ENCODE peak calls at places on chromosomes 4 and X, in four cellular contexts. One of them, this sample, is unnamed.

GRCh38 chrX:133415276-133416105 is at the start of gene GPC4:
- DNase-seq in ELR: no peak
- DNase-seq in C1 segment of cervical spinal cord: no peak
- DNase-seq in fibroblast of lung: peak
- DNase-seq in this sample: peak

GRCh38 chr4:82372874-82373815 is 646 bp downstream of the HNRNPD start:
- DNase-seq in C1 segment of cervical spinal cord: peak
- DNase-seq in fibroblast of lung: peak
- DNase-seq in ELR: peak
- DNase-seq in this sample: peak

GRCh38 chrX:132631579-132632232 is 142.9 kb upstream of the MBNL3 start:
- DNase-seq in fibroblast of lung: peak
- DNase-seq in ELR: peak
- DNase-seq in C1 segment of cervical spinal cord: no peak
- DNase-seq in this sample: no peak

GRCh38 chr4:82371398-82371972 is 2.3 kb downstream of the HNRNPD start:
- DNase-seq in ELR: peak
- DNase-seq in fibroblast of lung: no peak
- DNase-seq in C1 segment of cervical spinal cord: no peak
- DNase-seq in this sample: no peak

GRCh38 chr4:151700566-151701316 is 60.1 kb downstream of the GATB start:
- DNase-seq in fibroblast of lung: no peak
- DNase-seq in C1 segment of cervical spinal cord: no peak
- DNase-seq in ELR: no peak
- DNase-seq in this sample: no peak

GRCh38 chr4:77344001-77344400 is 187.0 kb downstream of the CCNG2 start:
- DNase-seq in ELR: no peak
- DNase-seq in C1 segment of cervical spinal cord: no peak
- DNase-seq in fibroblast of lung: no peak
- DNase-seq in this sample: no peak

GRCh38 chrX:52277666-52278065 is 91.2 kb upstream of the XAGE2 start:
- DNase-seq in ELR: no peak
- DNase-seq in C1 segment of cervical spinal cord: no peak
- DNase-seq in fibroblast of lung: no peak
- DNase-seq in this sample: no peak

GRCh38 chrX:39805022-39805421 is 292.7 kb downstream of the BCOR start:
- DNase-seq in fibroblast of lung: no peak
- DNase-seq in C1 segment of cervical spinal cord: no peak
- DNase-seq in ELR: no peak
- DNase-seq in this sample: no peak

GRCh38 chr4:145530189-145530588 is 48.5 kb downstream of the SMAD1 start:
- DNase-seq in ELR: no peak
- DNase-seq in C1 segment of cervical spinal cord: no peak
- DNase-seq in fibroblast of lung: no peak
- DNase-seq in this sample: no peak

GRCh38 chrX:149948001-149948400 is 9.7 kb upstream of the EOLA2 start:
- DNase-seq in ELR: no peak
- DNase-seq in fibroblast of lung: no peak
- DNase-seq in C1 segment of cervical spinal cord: no peak
- DNase-seq in this sample: no peak

GRCh38 chr4:76758996-76759395 is 138.9 kb downstream of the SOWAHB start:
- DNase-seq in C1 segment of cervical spinal cord: no peak
- DNase-seq in ELR: peak
- DNase-seq in fibroblast of lung: peak
- DNase-seq in this sample: no peak

GRCh38 chrX:150239946-150240642 is 123.0 kb upstream of the MAMLD1 start:
- DNase-seq in C1 segment of cervical spinal cord: no peak
- DNase-seq in fibroblast of lung: no peak
- DNase-seq in ELR: no peak
- DNase-seq in this sample: no peak

GRCh38 chr4:41792166-41792565 is 43.6 kb upstream of the PHOX2B start:
- DNase-seq in C1 segment of cervical spinal cord: no peak
- DNase-seq in ELR: no peak
- DNase-seq in fibroblast of lung: no peak
- DNase-seq in this sample: no peak

GRCh38 chrX:31500920-31501319 is 429.1 kb upstream of the FTHL17 start:
- DNase-seq in C1 segment of cervical spinal cord: no peak
- DNase-seq in fibroblast of lung: peak
- DNase-seq in ELR: peak
- DNase-seq in this sample: no peak

GRCh38 chrX:45261005-45261404 is 60.3 kb upstream of the DIPK2B start:
- DNase-seq in C1 segment of cervical spinal cord: no peak
- DNase-seq in fibroblast of lung: no peak
- DNase-seq in ELR: no peak
- DNase-seq in this sample: no peak

GRCh38 chrX:49155243-49155899 is 7.2 kb upstream of the MAGIX start:
- DNase-seq in C1 segment of cervical spinal cord: no peak
- DNase-seq in fibroblast of lung: peak
- DNase-seq in ELR: peak
- DNase-seq in this sample: peak

GRCh38 chrX:130916636-130917422 is 13.8 kb upstream of the ENOX2 start:
- DNase-seq in ELR: peak
- DNase-seq in C1 segment of cervical spinal cord: no peak
- DNase-seq in fibroblast of lung: peak
- DNase-seq in this sample: peak

GRCh38 chr4:183268556-183268955 is 51.5 kb downstream of the CLDN22 start:
- DNase-seq in ELR: no peak
- DNase-seq in C1 segment of cervical spinal cord: no peak
- DNase-seq in fibroblast of lung: no peak
- DNase-seq in this sample: no peak

GRCh38 chr4:177313263-177313662 is 3.6 kb downstream of the NEIL3 start:
- DNase-seq in fibroblast of lung: no peak
- DNase-seq in C1 segment of cervical spinal cord: no peak
- DNase-seq in ELR: peak
- DNase-seq in this sample: no peak

GRCh38 chrX:27222661-27223060 is 240.5 kb downstream of the PPP4R3C start:
- DNase-seq in ELR: no peak
- DNase-seq in C1 segment of cervical spinal cord: no peak
- DNase-seq in fibroblast of lung: no peak
- DNase-seq in this sample: no peak

GRCh38 chrX:68719904-68720614 is 72.6 kb downstream of the STARD8 start:
- DNase-seq in fibroblast of lung: no peak
- DNase-seq in C1 segment of cervical spinal cord: no peak
- DNase-seq in ELR: peak
- DNase-seq in this sample: no peak

This sample was measured in occipital lobe.